ENCODE peak calls at places on chromosomes 13 and 19, in eight cellular contexts. G is stomach, C is NB4, J is adrenal gland, F is mucosa of descending colon, P is cardiac muscle cell, X is breast epithelium, K is heart right ventricle. B is an unnamed sample.

GRCh38 chr13:46894534-46894906 is 2.3 kb downstream of the HTR2A start:
- DNase-seq in G (no peak), C (no peak), J (no peak), F (no peak), P (peak), X (no peak), K (no peak), B (no peak)

GRCh38 chr19:55305491-55305890 is 19.6 kb downstream of the TMEM150B start:
- DNase-seq in G (peak), C (peak), J (peak), F (no peak), P (peak), X (no peak), K (peak), B (no peak)

GRCh38 chr19:16021796-16022195 is 54.5 kb upstream of the TPM4 start:
- DNase-seq in G (no peak), C (no peak), J (no peak), F (no peak), P (no peak), X (no peak), K (no peak), B (no peak)

GRCh38 chr19:45136507-45137178 is 24.1 kb downstream of the NKPD1 start:
- DNase-seq in G (no peak), C (no peak), J (no peak), F (no peak), P (no peak), X (no peak), K (no peak), B (no peak)

GRCh38 chr13:77274126-77274525 is 52.8 kb downstream of the MYCBP2 start:
- DNase-seq in G (no peak), C (no peak), J (no peak), F (no peak), P (no peak), X (no peak), K (no peak), B (no peak)

GRCh38 chr13:49620170-49620621 is 8.1 kb upstream of the ARL11 start:
- DNase-seq in G (no peak), C (peak), J (no peak), F (peak), P (no peak), X (no peak), K (no peak), B (no peak)

GRCh38 chr13:42544246-42544915 is 29.6 kb upstream of the TNFSF11 start:
- DNase-seq in G (no peak), C (no peak), J (no peak), F (no peak), P (no peak), X (no peak), K (no peak), B (no peak)

GRCh38 chr19:10960314-10961072 is at the start of gene SMARCA4:
- DNase-seq in G (peak), C (peak), J (peak), F (peak), P (peak), X (peak), K (peak), B (peak)

GRCh38 chr19:56710437-56710836 is 38.9 kb upstream of the ZNF835 start:
- DNase-seq in G (no peak), C (no peak), J (no peak), F (no peak), P (no peak), X (no peak), K (no peak), B (no peak)
- TF ChIP-seq CTCF in G (no peak), C (no peak), J (no peak), F (no peak), P (no peak), X (no peak), K (no peak), B (no peak)

GRCh38 chr19:21423057-21424041 is 26.4 kb downstream of the ZNF493 start:
- DNase-seq in G (no peak), C (no peak), J (no peak), F (no peak), P (no peak), X (no peak), K (no peak), B (no peak)

GRCh38 chr19:21422244-21422643 is 25.3 kb downstream of the ZNF493 start:
- DNase-seq in G (no peak), C (no peak), J (no peak), F (no peak), P (no peak), X (no peak), K (no peak), B (no peak)
- H3K4me3 ChIP-seq in G (no peak), C (no peak), J (no peak), F (no peak), P (no peak), X (no peak), K (no peak), B (no peak)

GRCh38 chr13:44470623-44471562 is 97.3 kb downstream of the SERP2 start:
- DNase-seq in G (no peak), C (peak), J (no peak), F (no peak), P (peak), X (no peak), K (no peak), B (no peak)
- TF ChIP-seq CTCF in G (no peak), C (peak), J (peak), F (no peak), P (peak), X (peak), K (peak), B (no peak)

DNA sequence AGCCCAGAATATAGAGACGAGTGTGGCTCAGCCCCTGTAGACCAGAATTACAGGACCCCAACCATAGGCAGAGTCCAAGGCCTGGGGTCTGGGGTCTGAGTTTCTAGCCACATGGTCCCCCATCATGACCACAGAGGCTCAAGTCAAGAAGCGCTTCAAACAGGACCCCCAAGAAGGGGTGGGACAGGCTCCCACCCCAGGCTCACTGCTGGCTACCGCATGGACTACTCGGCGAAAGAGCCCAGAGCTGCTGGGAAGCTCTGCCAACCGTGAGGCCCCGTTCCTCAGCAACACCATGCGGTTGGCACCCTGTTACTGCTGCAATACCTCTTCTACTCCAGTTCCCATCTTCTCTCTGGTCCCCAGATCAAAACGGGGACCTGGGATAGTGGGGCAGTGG is 254.8 kb downstream of the TEX29 start:
- DNase-seq in G (no peak), C (no peak), J (no peak), F (no peak), P (no peak), X (no peak), K (no peak), B (no peak)
- H3K4me3 ChIP-seq in G (no peak), C (no peak), J (no peak), F (no peak), P (no peak), X (no peak), K (no peak), B (no peak)

DNA sequence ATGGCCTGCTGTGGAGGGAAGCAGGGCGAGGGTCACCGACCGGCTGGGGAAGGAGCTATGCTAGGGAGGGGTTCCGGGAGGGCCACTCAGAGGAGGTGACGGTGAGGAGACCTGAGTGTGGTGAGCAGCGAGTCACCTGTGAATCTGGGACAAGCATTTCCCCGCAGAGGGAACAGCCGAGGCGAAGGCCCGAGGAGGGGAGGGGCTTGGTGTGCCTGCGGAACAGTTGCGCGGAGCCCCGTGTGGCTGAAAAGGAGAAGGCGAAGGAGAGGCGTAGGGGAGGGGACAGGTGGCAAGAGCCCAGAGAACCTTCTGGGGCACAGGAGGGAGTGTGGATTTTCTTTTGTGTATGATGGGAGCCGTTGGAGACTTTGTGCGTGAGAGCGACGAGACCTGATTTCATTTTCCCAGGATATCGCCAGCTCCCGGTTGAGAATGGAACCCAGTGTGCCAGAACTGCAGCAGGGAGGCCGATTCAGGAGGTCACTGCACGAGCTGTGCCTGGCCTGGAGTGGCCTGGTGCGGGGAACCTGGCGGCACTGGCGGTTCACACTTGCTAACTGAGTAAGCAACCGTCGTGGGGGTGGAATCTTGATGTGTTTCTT is 117.7 kb upstream of the ZNF507 start:
- DNase-seq in G (no peak), C (no peak), J (no peak), F (no peak), P (no peak), X (no peak), K (no peak), B (peak)
- TF ChIP-seq CTCF in G (no peak), C (no peak), J (no peak), F (no peak), P (no peak), X (no peak), K (no peak), B (no peak)

GRCh38 chr19:47324502-47324901 is 7.5 kb upstream of the C5AR2 start:
- DNase-seq in G (no peak), C (peak), J (peak), F (no peak), P (no peak), X (no peak), K (peak), B (peak)

GRCh38 chr19:47331931-47332547 is at the start of gene C5AR2:
- DNase-seq in G (no peak), C (no peak), J (no peak), F (no peak), P (no peak), X (no peak), K (no peak), B (peak)

GRCh38 chr19:47331490-47331889 is 485 bp upstream of the C5AR2 start:
- DNase-seq in G (no peak), C (no peak), J (no peak), F (no peak), P (no peak), X (no peak), K (no peak), B (no peak)

DNA sequence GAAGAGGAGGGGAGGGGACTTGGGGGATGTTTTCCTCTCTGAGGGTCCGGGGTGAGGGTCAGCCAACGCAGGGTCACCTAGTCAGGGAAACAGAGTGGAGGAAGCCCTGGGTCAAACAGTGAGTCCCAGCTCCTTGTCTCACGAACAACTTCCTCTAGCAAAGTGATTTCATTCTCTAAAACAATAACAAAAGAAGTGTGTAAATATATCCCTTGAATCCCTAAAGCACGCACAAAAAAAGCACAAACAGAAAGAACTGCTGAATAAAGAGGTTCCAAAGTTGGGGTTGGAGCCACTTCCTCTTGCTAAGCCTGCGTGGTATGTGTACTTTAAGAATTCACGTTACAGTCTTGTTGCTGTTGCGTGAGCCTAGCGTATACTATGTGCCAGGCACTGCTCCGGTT is 1.5 kb upstream of the C5AR2 start:
- DNase-seq in G (no peak), C (peak), J (no peak), F (no peak), P (peak), X (no peak), K (no peak), B (peak)
- H3K4me3 ChIP-seq in G (no peak), C (no peak), J (no peak), F (no peak), P (no peak), X (no peak), K (no peak), B (no peak)

DNA sequence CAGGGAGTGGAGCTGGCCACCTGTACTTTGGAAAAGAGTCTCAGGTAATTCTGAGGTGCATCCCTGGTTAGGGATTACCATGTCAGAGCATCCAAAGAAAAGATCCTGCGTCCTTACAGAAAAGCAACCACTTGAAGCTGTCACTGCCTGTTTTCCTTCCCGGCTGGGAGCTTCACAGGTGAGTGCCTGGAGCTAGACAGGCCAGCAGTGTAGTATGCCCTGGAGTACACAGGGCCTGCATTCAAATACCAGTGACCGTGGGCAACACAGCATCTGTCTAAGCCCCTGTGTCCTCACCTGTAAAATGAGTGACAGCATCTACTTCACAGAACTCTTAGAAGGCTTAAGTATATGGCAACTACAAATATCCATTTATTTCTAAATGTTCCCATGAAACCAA is 29.0 kb downstream of the DZIP1 start:
- DNase-seq in G (no peak), C (no peak), J (no peak), F (no peak), P (no peak), X (no peak), K (no peak), B (no peak)
- TF ChIP-seq CTCF in G (no peak), C (no peak), J (no peak), F (no peak), P (no peak), X (no peak), K (no peak), B (no peak)

B was measured in lower leg skin.